ENCODE peak calls at places on chromosomes 11 and 22, in seven cellular contexts. T is ACHN; X is lower leg skin; P is activated CD4-positive, alpha-beta T cell treated with anti-CD3 and anti-CD28 coated beads, Interleukin-2, amount 10 ng/mL, durations not matched to agents 7 days and 5 days; J is endothelial cell; D is T47D; G is activated naive CD4-positive, alpha-beta T cell. I is an unnamed sample.

GRCh38 chr11:62400760-62401159 is 18.1 kb upstream of the SCGB1A1 start:
- DNase-seq in G (no peak), P (no peak), J (no peak), X (peak), T (no peak), D (no peak), I (no peak)

GRCh38 chr11:123235117-123235686 is 40.2 kb upstream of the CLMP start:
- DNase-seq in P (peak), X (no peak), D (peak), G (peak), T (peak), J (peak), I (peak)

GRCh38 chr22:32444068-32444467 is 20.2 kb downstream of the BPIFC start:
- DNase-seq in X (no peak), D (peak), G (no peak), J (peak), P (no peak), T (peak), I (peak)

GRCh38 chr11:29293825-29294224 is 723.0 kb downstream of the KCNA4 start:
- DNase-seq in G (no peak), X (no peak), T (peak), D (no peak), J (no peak), P (no peak), I (no peak)

GRCh38 chr11:106152013-106152412 is 74.6 kb downstream of the AASDHPPT start:
- DNase-seq in T (no peak), X (peak), G (no peak), D (peak), J (no peak), P (no peak), I (no peak)

GRCh38 chr22:24926849-24927579 is 19.5 kb downstream of the LHFPL7 start:
- DNase-seq in G (no peak), X (no peak), P (no peak), D (peak), T (peak), J (no peak), I (no peak)

GRCh38 chr22:17012267-17012666 is 4.2 kb upstream of the GAB4 start:
- DNase-seq in J (no peak), G (no peak), P (no peak), T (no peak), D (no peak), X (no peak), I (no peak)

GRCh38 chr22:47423861-47424820 is 661.7 kb downstream of the TBC1D22A start:
- DNase-seq in G (no peak), P (no peak), X (no peak), D (no peak), T (no peak), J (no peak), I (no peak)

GRCh38 chr11:65625628-65626342 is 10.2 kb downstream of the PCNX3 start:
- DNase-seq in P (peak), T (peak), X (no peak), G (no peak), J (peak), D (peak), I (no peak)

GRCh38 chr11:121557348-121557747 is 104.6 kb upstream of the SORL1-AS1 start:
- DNase-seq in X (no peak), G (no peak), T (no peak), D (no peak), J (no peak), P (no peak), I (no peak)

GRCh38 chr11:128862421-128862820 is 4.7 kb downstream of the KCNJ1 start:
- DNase-seq in X (no peak), J (no peak), D (no peak), G (no peak), P (no peak), T (no peak), I (no peak)

GRCh38 chr22:46587067-46587471 is 33.1 kb upstream of the GRAMD4 start:
- DNase-seq in X (no peak), D (no peak), J (no peak), G (no peak), T (no peak), P (no peak), I (no peak)

I was measured in LNCaP clone FGC.